ENCODE peak calls at places on chromosome 20, in four cellular contexts. F is activated CD8-positive, alpha-beta memory T cell treated with anti-CD3 and anti-CD28 coated beads for 24 hours; D is stimulated activated CD4-positive, alpha-beta T cell treated with anti-CD3 and anti-CD28 coated beads, Interleukin-12 subunit alpha, Interleukin-12 subunit beta, amount 100 ng/mL, for 48 hours; C is activated naive CD4-positive, alpha-beta T cell treated with anti-CD3 and anti-CD28 coated beads, Interleukin-2, amount 50 U/mL, for 16 hours. W is an unnamed sample.

GRCh38 chr20:16573011-16573965 is at the start of gene KIF16B:
- DNase-seq in F (peak; percentile 98), D (peak; percentile 82), C (peak; percentile 78), W (peak; percentile 98)

GRCh38 chr20:4973330-4974097 is 27.8 kb downstream of the SLC23A2 start:
- DNase-seq in F (peak; percentile 75), D (peak; percentile 40), C (peak; percentile 30), W (peak; percentile 71)

GRCh38 chr20:64099086-64099786 is 8.1 kb downstream of the NPBWR2 start:
- DNase-seq in F (no peak), D (no peak), C (no peak), W (no peak)

GRCh38 chr20:40643891-40644290 is 45.1 kb downstream of the MAFB start:
- DNase-seq in D (no peak), C (no peak), F (no peak), W (no peak)

GRCh38 chr20:63017076-63017825 is 10.5 kb upstream of the BHLHE23 start:
- DNase-seq in F (no peak), C (no peak), D (no peak), W (no peak)

GRCh38 chr20:45995213-45996097 is 13.3 kb upstream of the MMP9 start:
- DNase-seq in D (no peak), C (no peak), F (no peak), W (no peak)

GRCh38 chr20:33999025-33999629 is 5.4 kb downstream of the RALY start:
- DNase-seq in D (no peak), F (no peak), C (no peak), W (no peak)

GRCh38 chr20:45320948-45321595 is 13.0 kb upstream of the MATN4 start:
- DNase-seq in F (no peak), D (no peak), C (no peak), W (no peak)

GRCh38 chr20:19598117-19598516 is 159.9 kb upstream of the RIN2 start:
- DNase-seq in F (no peak), C (no peak), D (no peak), W (no peak)

GRCh38 chr20:47432251-47433210 is 69.2 kb upstream of the NCOA3 start:
- DNase-seq in D (no peak), F (no peak), C (no peak), W (no peak)

GRCh38 chr20:12673352-12673751 is 335.4 kb upstream of the SPTLC3 start:
- DNase-seq in D (no peak), F (no peak), C (no peak), W (no peak)

GRCh38 chr20:63885264-63886053 is 9.5 kb upstream of the DNAJC5 start:
- DNase-seq in F (no peak), D (no peak), C (no peak), W (no peak)

GRCh38 chr20:40370800-40371199 is 318.2 kb downstream of the MAFB start:
- DNase-seq in D (no peak), C (no peak), F (no peak), W (no peak)

GRCh38 chr20:49892260-49893216 is 22.8 kb downstream of the SPATA2 start:
- DNase-seq in D (no peak), F (no peak), C (no peak), W (no peak)

GRCh38 chr20:52476074-52476751 is 284.6 kb upstream of the ZFP64 start:
- DNase-seq in D (no peak), F (no peak), C (no peak), W (no peak)

GRCh38 chr20:2759603-2760360 is 40.6 kb downstream of the CPXM1 start:
- DNase-seq in C (no peak), D (no peak), F (peak; percentile 47), W (no peak)

W was measured in upper lobe of left lung.